ENCODE peak calls at places on chromosomes 5 and 9, in five cellular contexts. J is IMR-90, G is neuronal stem cell, K is mesendoderm, Q is H1. Z is an unnamed sample.

GRCh38 chr5:58482536-58482935 is 8.7 kb upstream of the GAPT start:
- DNase-seq in J (no peak), G (no peak), K (no peak), Q (no peak), Z (no peak)

GRCh38 chr5:31492824-31493223 is 39.1 kb downstream of the DROSHA start:
- DNase-seq in J (peak), G (no peak), K (peak), Q (no peak), Z (peak)

GRCh38 chr9:95726756-95727155 is 148.7 kb upstream of the ERCC6L2 start:
- DNase-seq in J (peak), G (peak), K (peak), Q (no peak), Z (no peak)

GRCh38 chr5:179158556-179158955 is 98.4 kb downstream of the ZNF354C start:
- DNase-seq in J (no peak), G (no peak), K (no peak), Q (no peak), Z (peak)

GRCh38 chr9:136886610-136887597 is 588 bp downstream of the TRAF2 start:
- DNase-seq in J (peak), G (peak), K (peak), Q (no peak), Z (no peak)

GRCh38 chr5:130290219-130290618 is 386.0 kb downstream of the CHSY3 start:
- DNase-seq in J (no peak), G (no peak), K (no peak), Q (no peak), Z (no peak)

GRCh38 chr5:74502479-74502950 is 138.0 kb downstream of the ENC1 start:
- DNase-seq in J (no peak), G (no peak), K (no peak), Q (no peak), Z (no peak)

GRCh38 chr9:88722753-88723152 is 187.8 kb downstream of the NXNL2 start:
- DNase-seq in J (peak), G (no peak), K (peak), Q (no peak), Z (no peak)

GRCh38 chr9:79662553-79662956 is 90.8 kb downstream of the TLE4 start:
- DNase-seq in J (no peak), G (peak), K (peak), Q (no peak), Z (no peak)

GRCh38 chr5:180818275-180818674 is 15.7 kb upstream of the MGAT1 start:
- DNase-seq in J (no peak), G (no peak), K (no peak), Q (no peak), Z (no peak)

GRCh38 chr9:69339620-69340019 is 14.6 kb downstream of the ENTREP1 start:
- DNase-seq in J (no peak), G (no peak), K (peak), Q (no peak), Z (no peak)

GRCh38 chr9:122346478-122347347 is 24.1 kb upstream of the PTGS1 start:
- DNase-seq in J (no peak), G (no peak), K (peak), Q (no peak), Z (peak)
- H3K18ac ChIP-seq in J (peak), G (peak), K (peak), Q (peak), Z (peak)

DNA sequence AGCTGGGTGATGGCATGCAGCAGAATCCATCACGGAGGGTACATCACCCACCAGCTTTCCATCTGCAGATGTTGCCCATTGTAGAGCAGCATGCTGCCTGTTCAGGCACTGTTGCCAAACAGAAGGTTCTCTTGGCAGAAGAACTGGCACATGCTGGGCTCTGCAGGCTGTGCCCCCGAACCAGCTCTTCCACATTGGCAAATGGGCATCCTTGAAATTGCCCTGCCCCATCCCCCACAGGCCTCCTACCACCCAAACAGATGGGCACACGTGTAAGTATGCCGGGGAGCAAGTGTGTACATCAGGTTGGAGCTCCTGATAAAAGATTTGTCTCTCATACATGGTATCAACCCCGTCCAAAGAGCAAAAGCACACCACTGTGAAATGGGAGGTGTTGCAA is 220.3 kb upstream of the TAS2R1 start:
- DNase-seq in J (no peak), G (no peak), K (no peak), Q (no peak), Z (no peak)
- H2BK15ac ChIP-seq in J (peak), G (no peak), K (no peak), Q (no peak), Z (no peak)

GRCh38 chr5:53934126-53934856 is 373.9 kb downstream of the NDUFS4 start:
- DNase-seq in J (peak), G (no peak), K (no peak), Q (no peak), Z (no peak)

GRCh38 chr5:53937467-53937866 is 372.9 kb downstream of the ARL15 start:
- DNase-seq in J (no peak), G (no peak), K (no peak), Q (no peak), Z (no peak)

GRCh38 chr5:53936481-53937352 is 373.7 kb downstream of the ARL15 start:
- DNase-seq in J (no peak), G (no peak), K (no peak), Q (no peak), Z (no peak)
- H3K18ac ChIP-seq in J (peak), G (no peak), K (no peak), Q (no peak), Z (no peak)

GRCh38 chr5:150645070-150645700 is 4.7 kb downstream of the SYNPO start:
- DNase-seq in J (peak), G (peak), K (peak), Q (no peak), Z (no peak)
- H2BK15ac ChIP-seq in J (no peak), G (peak), K (no peak), Q (no peak), Z (no peak)

DNA sequence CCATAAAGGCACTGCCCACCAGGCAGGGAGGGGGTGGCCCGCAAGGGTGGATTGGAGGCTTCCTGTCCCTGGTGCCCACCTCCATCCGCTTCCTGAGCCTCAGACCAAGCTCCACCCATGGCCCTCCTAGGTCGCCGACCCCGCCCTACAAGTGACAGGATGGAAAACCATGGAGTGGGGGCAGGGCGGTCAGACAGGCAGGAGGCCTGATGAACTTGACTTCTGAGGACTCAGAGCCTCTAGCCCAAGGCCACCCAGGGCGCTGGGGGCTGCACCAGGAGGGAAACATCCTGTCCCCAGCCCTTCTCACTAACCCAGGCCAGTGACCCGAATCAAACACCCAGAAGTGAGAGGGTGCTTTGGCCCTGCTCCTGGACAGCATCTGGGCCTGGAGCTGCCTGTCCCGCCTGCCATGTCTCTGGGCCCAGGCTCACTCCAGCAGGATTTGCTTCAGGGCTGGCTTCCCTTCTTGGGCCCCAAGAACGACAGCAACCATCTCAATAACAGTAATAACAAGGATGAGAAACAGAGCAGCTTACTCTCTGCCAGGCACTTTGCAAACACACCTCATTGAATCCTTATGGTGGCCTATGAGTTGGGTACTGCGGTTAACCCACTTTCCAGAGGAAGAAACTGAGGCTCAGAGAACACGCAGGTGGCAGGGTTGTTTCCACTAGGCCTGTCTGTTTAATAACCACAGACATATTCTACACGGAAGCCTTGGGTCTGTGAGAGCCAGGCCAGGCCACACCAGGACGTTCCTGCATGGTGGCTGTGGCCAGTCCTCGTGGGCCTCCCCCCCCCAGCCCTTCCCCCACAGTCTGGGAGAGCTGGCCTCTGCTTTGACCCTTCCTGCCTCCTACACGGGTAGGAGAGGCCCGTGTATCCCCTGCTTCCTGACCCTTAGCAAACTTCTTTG is 4.4 kb upstream of the ST6GALNAC6 start:
- DNase-seq in J (no peak), G (no peak), K (peak), Q (no peak), Z (peak)
- H3K18ac ChIP-seq in J (peak), G (peak), K (no peak), Q (peak), Z (no peak)

DNA sequence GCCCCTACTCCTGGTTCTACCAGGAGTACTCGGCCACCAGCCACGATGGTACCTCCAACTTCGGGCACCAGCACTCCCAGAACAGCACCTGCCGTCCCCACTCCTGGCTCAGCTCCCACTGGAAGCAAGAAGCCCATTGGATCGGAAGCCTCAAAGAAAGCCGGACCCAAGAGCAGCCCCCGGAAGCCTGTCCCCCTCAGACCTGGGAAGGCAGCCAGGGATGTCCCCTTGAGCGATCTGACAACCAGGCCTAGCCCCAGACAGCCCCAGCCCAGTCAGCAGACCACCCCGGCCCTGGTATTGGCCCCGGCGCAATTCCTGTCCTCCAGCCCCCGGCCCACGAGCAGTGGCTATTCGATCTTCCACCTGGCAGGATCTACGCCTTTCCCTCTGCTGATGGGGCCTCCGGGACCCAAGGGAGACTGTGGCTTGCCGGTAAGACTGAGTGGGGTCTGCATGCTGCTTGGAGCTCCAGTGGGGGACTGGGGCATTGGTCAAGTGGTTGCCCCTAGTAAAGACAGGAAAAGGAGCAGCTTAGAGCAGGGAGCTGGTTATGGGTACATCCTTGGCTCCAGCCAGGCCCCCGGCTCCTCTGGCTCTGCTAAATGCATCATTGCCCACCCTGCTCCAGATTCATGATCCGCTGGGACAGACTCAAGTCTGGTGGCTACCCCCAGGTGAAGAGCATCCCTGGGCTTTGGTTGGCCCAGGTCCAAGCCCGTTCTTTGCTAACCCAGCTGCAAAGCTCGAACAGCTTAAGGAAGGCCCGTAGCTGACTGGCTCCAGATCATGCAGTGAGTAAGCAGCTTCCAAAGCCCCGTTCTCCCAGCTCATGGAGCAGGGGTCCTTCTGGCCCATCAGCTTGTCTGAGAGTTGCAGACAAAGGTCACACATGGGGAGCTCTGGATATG is 13.9 kb downstream of the COL27A1 start:
- DNase-seq in J (peak), G (no peak), K (no peak), Q (no peak), Z (no peak)
- H2BK15ac ChIP-seq in J (no peak), G (no peak), K (no peak), Q (no peak), Z (no peak)

DNA sequence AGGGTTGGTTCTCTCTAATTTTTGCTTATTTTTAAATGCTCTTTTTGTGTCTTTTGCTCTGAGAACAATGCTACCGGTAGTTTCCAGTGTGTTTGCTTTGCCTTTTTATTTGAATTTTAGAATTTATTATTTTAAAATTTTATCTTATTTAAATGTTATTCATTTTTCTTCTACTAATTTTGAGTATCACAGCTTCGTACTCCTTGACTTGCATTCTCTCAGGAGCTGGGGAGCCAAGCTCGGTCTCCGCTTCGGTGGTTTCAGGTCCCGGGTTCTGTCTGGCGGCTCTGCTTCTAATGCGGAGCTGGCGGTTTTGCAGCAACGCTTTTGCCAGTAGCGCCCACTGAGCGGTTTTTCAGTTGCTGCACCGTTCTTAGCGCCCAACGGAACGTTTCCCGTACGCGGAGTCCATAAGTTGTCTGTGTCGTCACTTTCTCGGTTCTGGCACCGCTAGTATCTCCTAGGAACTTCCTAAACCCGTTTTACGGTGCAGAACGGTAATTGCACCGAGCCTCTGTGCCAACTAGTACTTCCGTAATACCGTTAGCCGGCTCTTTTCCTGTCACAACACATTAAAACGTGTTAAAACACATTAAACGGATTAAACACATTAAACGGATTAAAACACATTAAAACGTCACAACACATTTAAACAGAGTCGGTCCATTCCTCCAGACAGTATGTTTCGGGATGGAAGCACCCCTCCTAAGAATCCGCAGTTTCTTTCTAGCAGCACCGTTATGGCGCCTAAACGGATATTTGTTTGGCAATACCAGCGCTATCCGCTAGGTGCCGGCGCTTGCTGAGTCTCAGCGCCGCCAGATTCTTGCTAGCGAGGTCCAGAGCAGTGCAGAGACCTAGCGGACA is 45.6 kb downstream of the ANXA2R start:
- DNase-seq in J (peak), G (peak), K (peak), Q (no peak), Z (peak)
- H3K18ac ChIP-seq in J (peak), G (no peak), K (no peak), Q (no peak), Z (no peak)

GRCh38 chr5:55668356-55668755 is 43.8 kb downstream of the SLC38A9 start:
- DNase-seq in J (peak), G (no peak), K (peak), Q (no peak), Z (no peak)

GRCh38 chr5:55675119-55675518 is 37.0 kb downstream of the SLC38A9 start:
- DNase-seq in J (peak), G (no peak), K (no peak), Q (no peak), Z (no peak)

GRCh38 chr5:55674340-55674739 is 37.8 kb downstream of the SLC38A9 start:
- DNase-seq in J (no peak), G (no peak), K (no peak), Q (no peak), Z (no peak)

GRCh38 chr5:55671975-55672374 is 40.1 kb downstream of the SLC38A9 start:
- DNase-seq in J (no peak), G (no peak), K (no peak), Q (no peak), Z (no peak)

GRCh38 chr5:55672477-55672911 is 39.6 kb downstream of the SLC38A9 start:
- DNase-seq in J (no peak), G (no peak), K (no peak), Q (no peak), Z (no peak)
- H2BK15ac ChIP-seq in J (no peak), G (no peak), K (no peak), Q (no peak), Z (no peak)